ENCODE peak calls at places on chromosomes 4 and X, in six cellular contexts. U is CD8-positive, alpha-beta T cell; R is OCI-LY7; Z is HFFc6; H is cardiac muscle cell; I is Panc1. O is an unnamed sample.

GRCh38 chr4:35500812-35501211 is 743.5 kb downstream of the ARAP2 start:
- DNase-seq in U (no peak), R (no peak), Z (no peak), H (no peak), I (no peak), O (no peak)

GRCh38 chr4:2255501-2256155 is 6.3 kb downstream of the MXD4 start:
- DNase-seq in U (peak), R (no peak), Z (no peak), H (no peak), I (no peak), O (no peak)

GRCh38 chr4:126718161-126718560 is 914.6 kb upstream of the INTU start:
- DNase-seq in U (no peak), R (no peak), Z (no peak), H (no peak), I (no peak), O (no peak)

GRCh38 chr4:52566136-52567031 is 92.7 kb downstream of the USP46 start:
- DNase-seq in U (no peak), R (no peak), Z (no peak), H (no peak), I (no peak), O (no peak)

GRCh38 chrX:13208281-13208935 is 111.4 kb downstream of the ATXN3L start:
- DNase-seq in U (no peak), R (no peak), Z (no peak), H (no peak), I (no peak), O (no peak)

GRCh38 chr4:173883821-173884220 is 353.8 kb upstream of the HAND2 start:
- DNase-seq in U (no peak), R (no peak), Z (no peak), H (no peak), I (no peak), O (no peak)

GRCh38 chr4:25860586-25861421 is 2.0 kb downstream of the SEL1L3 start:
- DNase-seq in U (no peak), R (peak), Z (no peak), H (no peak), I (no peak), O (no peak)

GRCh38 chr4:3393171-3393570 is 48.6 kb upstream of the HGFAC start:
- DNase-seq in U (no peak), R (no peak), Z (no peak), H (no peak), I (no peak), O (no peak)

GRCh38 chr4:159206427-159206871 is 103.6 kb downstream of the RAPGEF2 start:
- DNase-seq in U (no peak), R (no peak), Z (peak), H (no peak), I (no peak), O (no peak)

O was measured in neural progenitor cell.